ENCODE peak calls at places on chromosomes 11 and 22, in six cellular contexts. U is HCT116, C is IMR-90, O is upper lobe of left lung, Z is Peyer's patch, W is ovary. K is an unnamed sample.
A peak's percentile ranks its signal among the peaks of the same experiment; 100 is the strongest.

GRCh38 chr11:92224394-92225205 is at the start of gene FAT3:
- DNase-seq in U (no peak), C (peak; percentile 41), O (peak; percentile 88), Z (no peak), W (no peak), K (no peak)

GRCh38 chr11:111602865-111603632 is 800 bp downstream of the SIK2 start:
- DNase-seq in U (no peak), C (peak; percentile 43), O (peak; percentile 90), Z (no peak), W (no peak), K (peak; percentile 43)

GRCh38 chr11:72548481-72548880 is 114.2 kb upstream of the CLPB start:
- DNase-seq in U (no peak), C (no peak), O (no peak), Z (no peak), W (no peak), K (no peak)

GRCh38 chr11:65435330-65435931 is 12.8 kb downstream of the NEAT1 start:
- DNase-seq in U (no peak), C (peak; percentile 45), O (no peak), Z (peak; percentile 16), W (peak; percentile 14), K (no peak)

GRCh38 chr22:29037340-29037932 is 24.2 kb downstream of the C22orf31 start:
- DNase-seq in U (no peak), C (no peak), O (no peak), Z (no peak), W (no peak), K (no peak)

GRCh38 chr11:120112174-120112796 is 25.6 kb downstream of the TRIM29 start:
- DNase-seq in U (no peak), C (no peak), O (no peak), Z (no peak), W (no peak), K (no peak)

GRCh38 chr11:34333787-34334186 is 24.0 kb downstream of the ABTB2 start:
- DNase-seq in U (no peak), C (no peak), O (no peak), Z (no peak), W (no peak), K (no peak)

GRCh38 chr22:44710474-44711235 is 8.7 kb downstream of the PRR5 start:
- DNase-seq in U (no peak), C (no peak), O (peak; percentile 64), Z (peak; percentile 63), W (no peak), K (peak; percentile 45)

GRCh38 chr22:37953062-37953436 is 352 bp downstream of the C22orf23 start:
- DNase-seq in U (no peak), C (no peak), O (no peak), Z (no peak), W (no peak), K (no peak)

GRCh38 chr11:94539420-94539819 is 4.3 kb upstream of the FUT4 start:
- DNase-seq in U (no peak), C (no peak), O (no peak), Z (no peak), W (no peak), K (peak; percentile 58)

GRCh38 chr11:110430267-110431211 is 791 bp downstream of the FDX1 start:
- DNase-seq in U (no peak), C (peak; percentile 56), O (no peak), Z (peak; percentile 46), W (peak; percentile 49), K (peak; percentile 29)

GRCh38 chr22:43876866-43877509 is 14.7 kb upstream of the SULT4A1 start:
- DNase-seq in U (no peak), C (no peak), O (no peak), Z (no peak), W (no peak), K (no peak)

GRCh38 chr11:19864141-19865120 is 151.8 kb downstream of the NAV2 start:
- DNase-seq in U (no peak), C (no peak), O (no peak), Z (no peak), W (no peak), K (no peak)

GRCh38 chr11:3195251-3196160 is 23.1 kb downstream of the MRGPRG start:
- DNase-seq in U (peak; percentile 6), C (peak; percentile 14), O (peak; percentile 56), Z (no peak), W (no peak), K (no peak)

GRCh38 chr11:121372671-121373429 is 79.3 kb upstream of the SORL1 start:
- DNase-seq in U (no peak), C (no peak), O (no peak), Z (peak; percentile 31), W (no peak), K (no peak)

GRCh38 chr22:40479887-40480538 is 109.6 kb downstream of the SGSM3 start:
- DNase-seq in U (no peak), C (peak; percentile 40), O (no peak), Z (no peak), W (no peak), K (no peak)

GRCh38 chr11:6646040-6646439 is 9.6 kb downstream of the DCHS1 start:
- DNase-seq in U (no peak), C (peak; percentile 80), O (peak; percentile 75), Z (no peak), W (no peak), K (no peak)

GRCh38 chr11:76371170-76371569 is 9.8 kb downstream of the THAP12 start:
- DNase-seq in U (peak; percentile 28), C (peak; percentile 94), O (no peak), Z (no peak), W (no peak), K (no peak)

GRCh38 chr11:14359573-14360031 is 619 bp upstream of the RRAS2 start:
- DNase-seq in U (no peak), C (peak; percentile 35), O (no peak), Z (no peak), W (no peak), K (no peak)

GRCh38 chr11:6414874-6415328 is 4.0 kb downstream of the APBB1 start:
- DNase-seq in U (no peak), C (no peak), O (no peak), Z (no peak), W (no peak), K (no peak)

GRCh38 chr11:103581680-103582265 is 454.7 kb upstream of the DDI1 start:
- DNase-seq in U (no peak), C (peak; percentile 35), O (no peak), Z (no peak), W (no peak), K (no peak)

GRCh38 chr11:69524991-69525411 is 43.5 kb downstream of the LINC01488 start:
- DNase-seq in U (no peak), C (no peak), O (no peak), Z (no peak), W (no peak), K (no peak)

GRCh38 chr22:46754110-46754799 is 8.2 kb upstream of the TBC1D22A start:
- DNase-seq in U (peak; percentile 90), C (peak; percentile 99), O (peak; percentile 61), Z (peak; percentile 46), W (peak; percentile 73), K (peak; percentile 94)

GRCh38 chr22:42856179-42856864 is 751 bp downstream of the ARFGAP3 start:
- DNase-seq in U (no peak), C (peak; percentile 22), O (peak; percentile 85), Z (peak; percentile 37), W (no peak), K (peak; percentile 52)

GRCh38 chr22:30425616-30426394 is at the start of gene MTFP1:
- DNase-seq in U (no peak), C (peak; percentile 62), O (peak; percentile 91), Z (peak; percentile 62), W (peak; percentile 71), K (peak; percentile 66)

GRCh38 chr11:12226093-12226492 is 115.7 kb downstream of the MICAL2 start:
- DNase-seq in U (no peak), C (no peak), O (no peak), Z (no peak), W (no peak), K (no peak)

DNA sequence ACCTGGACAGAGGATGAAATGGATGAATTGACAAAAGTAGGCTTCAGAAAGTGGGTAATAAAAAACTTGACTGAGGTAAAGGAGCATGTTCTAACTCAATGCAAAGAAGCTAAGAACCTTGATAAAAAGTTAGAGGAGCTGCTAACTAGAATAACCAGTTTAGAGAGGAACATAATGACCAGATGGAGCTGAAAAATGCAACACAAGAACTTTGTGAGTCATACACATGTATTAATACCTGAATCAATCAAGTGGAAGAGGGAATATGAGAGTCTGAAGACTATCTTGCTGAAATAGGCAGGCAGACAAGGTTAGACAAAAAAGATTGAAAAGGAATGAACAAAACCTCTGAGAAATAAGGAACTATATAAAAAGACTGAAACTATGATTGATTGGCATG is 47.9 kb upstream of the SLC22A9 start:
- DNase-seq in U (no peak), C (no peak), O (no peak), Z (no peak), W (no peak), K (no peak)
- TF ChIP-seq POLR2A in U (no peak), C (no peak), O (no peak), Z (no peak), W (no peak), K (no peak)

DNA sequence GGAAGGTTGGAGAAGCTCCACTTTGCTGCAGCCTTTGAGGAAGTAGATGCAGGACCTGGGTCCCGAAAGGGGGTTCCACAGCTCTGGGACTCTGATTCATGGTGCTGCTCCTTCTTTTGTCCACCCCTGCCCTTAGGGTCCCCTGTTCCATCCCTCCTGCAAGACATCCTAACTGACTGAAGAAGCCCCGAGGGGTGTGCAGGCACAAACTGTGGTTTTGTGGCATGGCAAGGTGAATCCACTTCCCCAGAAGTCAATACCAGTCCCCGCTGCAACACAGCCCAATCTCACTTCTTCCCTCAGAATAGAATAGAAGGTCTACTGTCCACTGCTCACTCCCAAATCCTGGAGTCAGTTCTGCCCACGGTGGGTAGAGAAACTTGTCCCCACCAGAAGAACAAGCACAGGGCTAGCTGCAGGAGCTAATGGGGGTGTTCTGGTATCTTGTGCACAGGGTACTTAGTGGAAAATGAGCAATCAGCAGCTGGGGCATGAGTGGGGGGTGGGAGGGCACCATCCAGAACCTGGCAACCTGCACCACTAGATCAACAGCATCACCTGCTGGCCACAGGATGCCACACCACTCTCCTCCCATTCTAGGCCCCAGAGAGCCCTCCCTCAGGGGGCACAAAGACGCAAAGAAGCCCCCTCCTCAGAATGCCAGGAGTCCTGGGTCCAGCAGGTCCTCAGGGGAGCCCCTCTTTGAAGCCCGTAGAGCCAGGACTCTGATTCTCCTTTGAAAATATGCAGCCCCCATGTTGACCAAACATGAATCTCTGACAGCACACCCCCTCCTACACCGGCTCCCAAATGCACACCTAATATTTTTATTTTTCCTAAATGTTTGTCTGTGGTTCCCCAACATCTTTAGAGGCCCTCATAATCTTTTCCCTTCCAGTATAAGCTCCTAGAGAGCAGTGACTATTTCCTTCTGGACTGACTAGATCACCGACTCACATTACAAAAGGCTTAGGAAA is 14.1 kb downstream of the SPATA19 start:
- DNase-seq in U (no peak), C (no peak), O (no peak), Z (no peak), W (no peak), K (no peak)
- TF ChIP-seq CTCF in U (peak; percentile 58), C (no peak), O (no peak), Z (no peak), W (no peak), K (no peak)

GRCh38 chr11:64284048-64284961 is at the start of gene BAD:
- DNase-seq in U (peak; percentile 82), C (peak; percentile 85), O (peak; percentile 99), Z (peak; percentile 96), W (peak; percentile 96), K (peak; percentile 97)
- TF ChIP-seq POLR2A in U (peak; percentile 23), C (peak; percentile 59), O (peak; percentile 26), Z (no peak), W (peak; percentile 69), K (no peak)

DNA sequence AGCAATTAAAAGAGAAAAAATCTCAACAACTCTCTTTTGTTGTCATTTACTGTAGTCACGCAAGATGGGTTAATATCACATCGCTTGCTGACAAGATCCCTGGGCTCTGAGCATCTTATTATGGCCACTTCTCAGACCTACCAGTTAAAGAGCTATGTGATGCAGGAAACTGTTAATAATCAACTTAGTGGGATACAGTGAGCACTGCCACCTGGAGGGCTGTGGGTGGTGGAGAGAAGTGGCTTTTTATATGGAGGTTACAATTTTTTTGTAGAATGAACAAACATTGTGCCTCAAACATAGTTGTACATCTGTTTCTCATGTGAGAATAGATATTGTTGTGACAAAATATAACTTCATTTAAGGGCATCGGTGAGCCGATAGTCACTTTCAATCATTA is 181.0 kb downstream of the TENM4 start:
- DNase-seq in U (no peak), C (no peak), O (no peak), Z (no peak), W (no peak), K (no peak)
- TF ChIP-seq CTCF in U (no peak), C (peak; percentile 26), O (no peak), Z (no peak), W (no peak), K (no peak)